ENCODE peak calls at places on chromosomes 12 and 14, in six cellular contexts. K is IMR-90, I is H1, N is neuronal stem cell, P is H9, X is mesenchymal stem cell. Y is an unnamed sample.

GRCh38 chr12:24921251-24922038 is 27.5 kb downstream of the BCAT1 start:
- DNase-seq in K (peak; percentile 58), P (no peak), X (peak; percentile 72), I (no peak), N (no peak), Y (no peak)

GRCh38 chr14:42965512-42965911 is 1358.8 kb downstream of the LRFN5 start:
- DNase-seq in I (no peak), P (no peak), N (no peak), X (no peak), K (no peak), Y (no peak)

GRCh38 chr12:34219046-34219770 is 196.9 kb downstream of the ALG10 start:
- DNase-seq in N (peak; percentile 1), K (peak; percentile 5), P (no peak), I (no peak), X (no peak), Y (no peak)

GRCh38 chr12:41122894-41123293 is 65.2 kb upstream of the PDZRN4 start:
- DNase-seq in P (no peak), I (no peak), K (no peak), N (no peak), X (no peak), Y (no peak)

GRCh38 chr12:69630191-69630590 is 19.5 kb upstream of the LRRC10 start:
- DNase-seq in N (no peak), K (no peak), I (no peak), P (peak; percentile 47), X (peak; percentile 5), Y (peak; percentile 37)

GRCh38 chr14:96409701-96410100 is 17.8 kb downstream of the AK7 start:
- DNase-seq in N (no peak), I (no peak), P (no peak), X (no peak), K (no peak), Y (no peak)

GRCh38 chr14:72892879-72893635 is 844 bp downstream of the DPF3 start:
- DNase-seq in X (peak; percentile 45), I (peak; percentile 65), P (no peak), K (no peak), N (no peak), Y (no peak)

GRCh38 chr12:120190985-120191480 is 3.5 kb downstream of the GCN1 start:
- DNase-seq in P (no peak), X (no peak), I (no peak), N (no peak), K (no peak), Y (no peak)

GRCh38 chr12:121830588-121831265 is 26.9 kb downstream of the SETD1B start:
- DNase-seq in P (peak; percentile 20), I (no peak), N (no peak), X (no peak), K (no peak), Y (no peak)

GRCh38 chr12:77102691-77103090 is 37.3 kb upstream of the E2F7 start:
- DNase-seq in X (peak; percentile 67), K (peak; percentile 79), P (no peak), I (no peak), N (no peak), Y (peak; percentile 22)

GRCh38 chr12:129538137-129538536 is 365.7 kb downstream of the TMEM132D start:
- DNase-seq in I (no peak), N (no peak), K (no peak), X (no peak), P (no peak), Y (no peak)

GRCh38 chr12:19120795-19121194 is 8.7 kb upstream of the PLEKHA5 start:
- DNase-seq in K (peak; percentile 42), P (no peak), X (peak; percentile 38), N (no peak), I (no peak), Y (peak; percentile 37)

GRCh38 chr14:24074625-24075484 is 3.5 kb downstream of the CPNE6 start:
- DNase-seq in N (no peak), X (no peak), K (no peak), I (no peak), P (no peak), Y (no peak)

GRCh38 chr12:65741662-65742480 is 82.4 kb upstream of the HMGA2 start:
- DNase-seq in P (peak; percentile 87), X (peak; percentile 70), K (peak; percentile 51), N (peak; percentile 79), I (peak; percentile 84), Y (no peak)

GRCh38 chr12:57772429-57773322 is at the start of gene EEF1AKMT3:
- DNase-seq in I (no peak), P (no peak), N (no peak), X (peak; percentile 79), K (peak; percentile 35), Y (no peak)
- H3K4ac ChIP-seq in I (peak within 1 kb of the TSS; percentile 91), P (no peak within 1 kb of the TSS), N (no peak within 1 kb of the TSS), X (peak within 1 kb of the TSS; percentile 97), K (peak within 1 kb of the TSS; percentile 98), Y (peak within 1 kb of the TSS; percentile 52)

GRCh38 chr12:85805654-85806053 is 30.6 kb downstream of the RASSF9 start:
- DNase-seq in P (no peak), I (no peak), X (no peak), N (no peak), K (no peak), Y (no peak)
- H2AFZ ChIP-seq in P (no peak overlapping the region), I (no peak overlapping the region), X (no peak overlapping the region), N (peak overlapping the region; percentile 45), K (no peak overlapping the region), Y (no peak overlapping the region)

DNA sequence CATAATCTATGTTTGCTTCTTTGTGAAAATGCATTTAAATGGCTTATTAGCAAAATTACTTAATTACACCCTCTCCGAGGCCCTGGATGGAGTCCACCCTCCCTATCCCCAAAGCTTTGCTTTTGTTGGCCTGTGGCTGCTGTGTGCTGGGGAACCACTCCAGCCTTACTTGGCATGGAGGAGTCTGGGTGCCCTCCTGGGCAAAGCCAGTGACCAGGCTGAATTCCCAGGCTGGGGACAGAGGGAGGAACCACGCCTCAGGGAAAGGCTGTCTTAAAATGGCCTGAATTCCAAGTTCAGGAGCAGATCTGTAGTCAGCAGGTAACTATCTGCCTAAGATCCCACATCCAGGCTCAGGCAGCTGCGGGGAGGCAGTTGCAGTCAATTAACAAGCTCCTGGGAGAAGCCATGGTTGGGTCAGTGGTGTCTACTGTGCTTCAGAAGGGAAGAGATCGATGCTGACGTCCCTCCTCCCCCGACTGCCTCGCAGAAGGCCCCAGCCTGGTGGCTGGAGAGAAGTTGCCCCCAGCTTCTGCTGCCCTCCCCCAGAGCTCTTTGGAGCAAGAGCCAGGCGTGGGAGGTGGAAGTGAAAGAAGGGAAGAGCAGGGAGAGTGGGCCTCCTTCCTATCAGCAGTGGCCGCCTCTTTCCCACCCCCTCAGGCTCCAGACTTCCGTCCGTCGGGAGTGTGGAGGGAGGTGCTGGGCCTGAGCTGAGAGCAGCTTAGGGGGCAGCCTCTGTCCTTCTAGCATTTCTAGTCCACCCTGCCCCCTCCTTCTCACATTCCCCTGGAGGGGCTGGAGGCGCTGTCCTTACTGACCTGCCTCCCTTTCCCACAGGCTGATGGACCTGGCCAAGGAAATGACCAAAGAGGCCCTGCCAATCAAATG is 11.3 kb downstream of the VASH1 start:
- DNase-seq in N (no peak), K (peak; percentile 61), I (peak; percentile 49), P (peak; percentile 78), X (peak; percentile 95), Y (no peak)
- H3K4ac ChIP-seq in N (no peak overlapping the region), K (peak overlapping the region; percentile 73), I (no peak overlapping the region), P (no peak overlapping the region), X (peak overlapping the region; percentile 68), Y (no peak overlapping the region)

GRCh38 chr14:30971586-30971985 is 53.9 kb upstream of the AP4S1 start:
- DNase-seq in P (no peak), X (no peak), I (no peak), N (no peak), K (no peak), Y (no peak)

GRCh38 chr14:30972882-30973582 is 52.4 kb upstream of the AP4S1 start:
- DNase-seq in X (no peak), K (no peak), N (no peak), P (no peak), I (no peak), Y (peak; percentile 53)

GRCh38 chr14:30977752-30978151 is 47.7 kb upstream of the AP4S1 start:
- DNase-seq in P (no peak), I (no peak), K (no peak), N (no peak), X (no peak), Y (no peak)

DNA sequence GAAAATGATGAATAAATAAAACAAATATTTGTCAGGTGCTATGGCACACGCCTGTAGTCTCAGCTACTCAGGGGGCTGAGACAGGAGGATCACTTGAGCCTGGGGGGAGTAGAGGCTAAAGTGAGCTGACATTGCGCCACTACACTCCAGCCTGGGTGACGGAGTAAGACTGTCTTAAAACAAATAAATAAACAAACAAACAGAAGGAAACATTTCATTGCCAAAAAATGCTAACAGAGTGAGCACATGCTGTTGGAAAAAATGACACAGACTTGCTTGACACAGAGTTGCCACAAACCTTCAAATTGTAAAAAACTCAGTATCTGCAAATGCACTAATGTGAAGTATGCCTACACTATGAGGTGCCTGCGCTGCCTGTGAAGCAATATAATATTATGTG is 50.8 kb upstream of the AP4S1 start:
- DNase-seq in X (peak; percentile 85), P (no peak), I (no peak), N (no peak), K (peak; percentile 34), Y (peak; percentile 58)
- H2AFZ ChIP-seq in X (no peak overlapping the region), P (no peak overlapping the region), I (no peak overlapping the region), N (no peak overlapping the region), K (no peak overlapping the region), Y (no peak overlapping the region)

DNA sequence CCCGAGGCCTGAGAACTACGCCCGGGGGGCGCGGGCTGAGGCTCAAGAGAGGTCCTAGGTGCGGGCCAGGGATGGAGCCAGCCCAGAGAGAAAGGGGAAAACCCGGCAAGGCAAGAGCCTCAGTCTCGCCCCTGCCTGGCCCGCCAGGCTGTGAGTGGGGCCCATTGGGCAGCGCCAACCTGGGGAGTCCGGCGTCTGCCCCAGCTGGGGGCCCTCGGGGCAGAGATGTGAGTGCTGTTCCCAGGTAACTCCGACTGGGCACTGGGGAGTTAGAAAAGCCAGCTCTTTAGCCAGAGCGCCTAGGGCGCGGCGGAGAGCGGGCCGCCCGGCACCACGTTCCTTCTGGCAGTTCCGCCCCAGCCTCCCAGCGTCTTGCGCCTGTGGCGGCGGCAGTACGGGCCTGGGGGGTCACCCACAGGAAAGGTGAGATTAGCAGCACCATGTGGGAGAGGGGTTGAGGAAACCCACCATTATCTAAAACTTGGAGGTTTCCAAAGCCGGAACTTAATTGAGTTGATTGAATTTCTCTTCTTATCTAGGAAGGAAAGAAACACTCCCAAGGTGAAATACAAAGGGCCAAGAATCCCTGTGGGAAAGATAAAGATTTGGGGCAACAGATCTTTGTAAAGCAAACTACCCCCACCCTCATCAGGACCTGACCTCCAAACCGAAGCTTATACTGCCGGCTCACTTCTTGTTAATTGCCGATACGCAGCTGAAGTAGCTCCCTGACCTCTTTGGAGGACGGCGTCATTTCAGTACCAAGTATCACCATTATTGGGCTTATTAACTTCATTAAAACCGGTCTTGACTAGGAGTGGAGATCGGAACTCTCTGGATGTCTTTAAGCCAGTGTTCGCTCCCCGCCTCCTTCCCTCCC is 11.6 kb downstream of the OTX2 start:
- DNase-seq in X (no peak), K (no peak), I (no peak), N (no peak), P (peak; percentile 65), Y (no peak)
- H3K4ac ChIP-seq in X (no peak overlapping the region), K (no peak overlapping the region), I (no peak overlapping the region), N (no peak overlapping the region), P (no peak overlapping the region), Y (no peak overlapping the region)

GRCh38 chr14:105196228-105196960 is 15.3 kb upstream of the NUDT14 start:
- DNase-seq in I (peak; percentile 78), P (peak; percentile 78), X (no peak), K (no peak), N (peak; percentile 90), Y (no peak)
- H2AFZ ChIP-seq in I (no peak overlapping the region), P (no peak overlapping the region), X (no peak overlapping the region), K (no peak overlapping the region), N (peak overlapping the region; percentile 98), Y (peak overlapping the region; percentile 60)